ENCODE peak calls at places on chromosomes 11 and 22, in six cellular contexts. W is neural crest cell, E is PC-9, O is psoas muscle, P is GM23338, D is HFFc6. A is an unnamed sample.

GRCh38 chr11:86800076-86800955 is at the start of gene PRSS23:
- DNase-seq in W (peak; percentile 56), E (peak; percentile 67), O (peak; percentile 84), P (peak; percentile 67), D (peak; percentile 19), A (peak; percentile 53)

GRCh38 chr11:86473991-86474833 is 99.5 kb downstream of the CCDC81 start:
- DNase-seq in W (no peak), E (no peak), O (peak; percentile 59), P (no peak), D (no peak), A (no peak)

GRCh38 chr11:113314389-113315301 is at the start of gene TTC12:
- DNase-seq in W (peak; percentile 94), E (peak; percentile 79), O (peak; percentile 98), P (peak; percentile 98), D (peak; percentile 77), A (peak; percentile 65)

GRCh38 chr11:69515271-69516245 is 34.1 kb downstream of the LINC01488 start:
- DNase-seq in W (no peak), E (no peak), O (no peak), P (no peak), D (no peak), A (no peak)

GRCh38 chr11:44498524-44498923 is 66.9 kb upstream of the CD82 start:
- DNase-seq in W (no peak), E (no peak), O (no peak), P (no peak), D (no peak), A (no peak)

GRCh38 chr11:119371778-119372182 is 9.7 kb downstream of the USP2 start:
- DNase-seq in W (no peak), E (peak; percentile 45), O (peak; percentile 88), P (no peak), D (no peak), A (no peak)

GRCh38 chr11:64620286-64620962 is 29.4 kb downstream of the SLC22A12 start:
- DNase-seq in W (peak; percentile 31), E (no peak), O (no peak), P (peak; percentile 55), D (no peak), A (peak; percentile 47)

GRCh38 chr11:70244698-70245097 is 25.8 kb upstream of the PPFIA1 start:
- DNase-seq in W (no peak), E (peak; percentile 81), O (peak; percentile 28), P (no peak), D (peak; percentile 65), A (no peak)

GRCh38 chr22:31488988-31489617 is 539 bp downstream of the EIF4ENIF1 start:
- DNase-seq in W (peak; percentile 31), E (no peak), O (peak; percentile 71), P (peak; percentile 65), D (no peak), A (peak; percentile 61)

GRCh38 chr22:27105142-27106025 is 448.0 kb downstream of the MIAT start:
- DNase-seq in W (no peak), E (no peak), O (peak; percentile 83), P (no peak), D (peak; percentile 83), A (no peak)

GRCh38 chr11:57321996-57322880 is 2.5 kb downstream of the TNKS1BP1 start:
- DNase-seq in W (peak; percentile 48), E (peak; percentile 94), O (peak; percentile 94), P (peak; percentile 86), D (peak; percentile 98), A (peak; percentile 66)

GRCh38 chr11:75403983-75404658 is 4.8 kb downstream of the RPS3 start:
- DNase-seq in W (no peak), E (no peak), O (no peak), P (no peak), D (no peak), A (no peak)

GRCh38 chr11:75403037-75403436 is 3.7 kb downstream of the RPS3 start:
- DNase-seq in W (no peak), E (no peak), O (no peak), P (no peak), D (no peak), A (no peak)

GRCh38 chr11:75399344-75400109 is at the start of gene RPS3:
- DNase-seq in W (peak; percentile 88), E (peak; percentile 86), O (peak; percentile 95), P (peak; percentile 97), D (peak; percentile 85), A (peak; percentile 78)

GRCh38 chr11:75400110-75400865 is 970 bp downstream of the RPS3 start:
- DNase-seq in W (no peak), E (peak; percentile 37), O (no peak), P (no peak), D (no peak), A (no peak)

GRCh38 chr11:75402002-75402773 is 2.9 kb downstream of the RPS3 start:
- DNase-seq in W (no peak), E (peak; percentile 26), O (no peak), P (no peak), D (no peak), A (no peak)
- TF ChIP-seq CTCF in W (no peak), E (no peak), O (no peak), P (no peak), D (no peak), A (no peak)

GRCh38 chr22:23180301-23180892 is at the start of gene BCR:
- DNase-seq in W (peak; percentile 48), E (peak; percentile 51), O (peak; percentile 78), P (peak; percentile 78), D (no peak), A (peak; percentile 56)
- TF ChIP-seq CTCF in W (no peak), E (no peak), O (no peak), P (peak; percentile 9), D (peak; percentile 45), A (no peak)

GRCh38 chr11:1916986-1917522 is 2.4 kb upstream of the TNNT3 start:
- DNase-seq in W (no peak), E (no peak), O (peak; percentile 65), P (no peak), D (no peak), A (no peak)
- TF ChIP-seq CTCF in W (no peak), E (no peak), O (no peak), P (no peak), D (no peak), A (no peak)

DNA sequence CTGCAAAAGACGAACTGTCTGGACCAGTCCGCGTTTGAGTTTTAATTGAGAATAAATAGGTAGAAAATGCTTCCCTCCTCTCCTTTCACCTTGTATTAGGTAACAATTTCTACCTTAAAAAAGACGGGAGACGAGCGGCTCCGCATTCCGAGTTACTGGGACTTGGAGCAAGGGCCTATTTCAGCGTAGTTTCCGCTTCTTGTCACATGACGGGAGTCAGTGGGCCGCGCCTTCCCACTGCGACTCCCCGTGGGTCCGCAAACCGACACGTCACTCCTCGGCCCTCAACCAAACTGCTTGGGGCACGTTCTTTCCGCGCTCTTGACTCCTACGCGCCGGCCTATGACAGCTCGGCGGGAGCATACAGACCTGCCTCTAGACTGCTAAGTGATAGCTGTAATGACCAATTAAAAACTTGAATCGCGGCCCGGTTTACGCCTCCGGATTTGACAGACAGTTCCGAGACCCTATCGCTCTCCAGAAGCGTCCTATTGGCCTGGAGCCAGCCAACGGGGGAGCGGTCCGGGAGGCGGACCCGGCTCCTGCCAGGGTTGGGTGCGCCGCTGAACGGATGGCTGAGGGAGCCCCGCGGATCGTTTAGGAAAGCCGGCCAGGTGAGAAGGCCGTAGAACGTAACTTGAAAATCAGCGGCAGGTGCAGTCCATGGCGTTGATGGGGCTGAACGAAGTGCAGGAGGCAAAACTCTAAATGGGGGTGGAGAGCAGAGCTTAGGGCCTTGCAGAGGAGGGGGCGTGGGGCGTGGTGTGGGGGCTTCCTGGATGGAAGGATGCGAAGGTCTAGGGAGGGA is at the start of gene STT3A:
- DNase-seq in W (peak; percentile 97), E (peak; percentile 99), O (peak; percentile 100), P (peak; percentile 100), D (peak; percentile 100), A (peak; percentile 98)
- TF ChIP-seq CTCF in W (no peak), E (no peak), O (no peak), P (no peak), D (no peak), A (no peak)

DNA sequence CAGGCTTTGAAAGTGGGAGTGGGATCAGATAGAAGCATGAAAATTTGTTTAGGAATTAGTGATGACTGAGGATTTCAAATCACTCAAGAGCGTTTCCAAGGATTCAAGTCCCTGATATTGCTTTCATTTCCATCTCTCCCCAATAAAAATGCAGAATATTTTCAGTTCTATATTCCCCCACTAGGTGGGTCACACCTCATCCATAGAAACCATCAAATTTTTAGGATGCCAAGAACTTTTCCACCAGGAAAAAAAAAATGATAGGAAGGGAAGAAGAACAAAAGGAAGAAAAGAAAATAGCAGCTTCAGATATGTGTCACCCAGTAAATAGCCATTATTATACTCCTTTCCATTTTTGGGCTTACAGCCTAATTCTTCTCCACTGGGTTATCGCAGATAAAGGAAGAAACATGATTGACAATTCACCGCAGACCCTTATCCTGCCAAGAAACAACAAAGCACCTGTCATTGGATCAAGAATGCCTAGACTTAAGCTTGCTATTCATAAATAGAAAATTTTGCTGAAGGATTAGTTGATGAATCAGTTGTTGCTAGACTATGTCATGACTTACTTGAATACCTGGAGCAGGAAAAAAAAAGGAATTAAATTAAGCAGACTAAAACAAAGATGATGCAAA is 30.3 kb upstream of the OR10D3 start:
- DNase-seq in W (no peak), E (no peak), O (no peak), P (no peak), D (no peak), A (no peak)
- TF ChIP-seq CTCF in W (peak; percentile 34), E (no peak), O (no peak), P (no peak), D (no peak), A (peak; percentile 60)

A was measured in mesothelial cell of epicardium.